ENCODE peak calls at places on chromosomes 4 and X, in five cellular contexts. One of them, this sample, is unnamed. For H3K4me1, the result is how much of the 10 kb centered on the place peaks cover.

GRCh38 chr4:1329408-1330371 is 17.3 kb upstream of the UVSSA start:
- DNase-seq in stomach: no peak
- DNase-seq in H1: no peak
- DNase-seq in ovary: no peak
- DNase-seq in gastrocnemius medialis: peak
- DNase-seq in this sample: no peak

GRCh38 chrX:71976753-71977152 is 66.1 kb downstream of the NHSL2 start:
- DNase-seq in ovary: no peak
- DNase-seq in H1: no peak
- DNase-seq in gastrocnemius medialis: peak
- DNase-seq in stomach: no peak
- DNase-seq in this sample: no peak

GRCh38 chr4:139311909-139312308 is 9.6 kb upstream of the NDUFC1 start:
- DNase-seq in gastrocnemius medialis: no peak
- DNase-seq in ovary: no peak
- DNase-seq in stomach: no peak
- DNase-seq in H1: no peak
- DNase-seq in this sample: no peak

GRCh38 chrX:12896935-12897334 is 9.5 kb upstream of the TLR8 start:
- DNase-seq in ovary: no peak
- DNase-seq in stomach: no peak
- DNase-seq in H1: no peak
- DNase-seq in gastrocnemius medialis: no peak
- DNase-seq in this sample: no peak

GRCh38 chr4:89836031-89836777 is 757 bp downstream of the SNCA start:
- DNase-seq in ovary: peak
- DNase-seq in H1: no peak
- DNase-seq in gastrocnemius medialis: no peak
- DNase-seq in stomach: no peak
- DNase-seq in this sample: no peak

GRCh38 chrX:138986866-138987265 is 275.3 kb upstream of the FGF13 start:
- DNase-seq in ovary: no peak
- DNase-seq in gastrocnemius medialis: no peak
- DNase-seq in stomach: no peak
- DNase-seq in H1: no peak
- DNase-seq in this sample: no peak

GRCh38 chr4:109432676-109433075 is 939 bp upstream of the SEC24B start:
- DNase-seq in ovary: no peak
- DNase-seq in H1: no peak
- DNase-seq in gastrocnemius medialis: no peak
- DNase-seq in stomach: no peak
- DNase-seq in this sample: no peak

GRCh38 chr4:80336582-80336981 is 1.1 kb downstream of the CFAP299 start:
- DNase-seq in ovary: no peak
- DNase-seq in H1: no peak
- DNase-seq in gastrocnemius medialis: no peak
- DNase-seq in stomach: no peak
- DNase-seq in this sample: no peak

GRCh38 chr4:54901202-54901601 is 224.2 kb downstream of the KDR start:
- DNase-seq in stomach: no peak
- DNase-seq in H1: no peak
- DNase-seq in ovary: no peak
- DNase-seq in gastrocnemius medialis: no peak
- DNase-seq in this sample: no peak

GRCh38 chr4:76830612-76831474 is 67.1 kb downstream of the SOWAHB start:
- DNase-seq in stomach: peak
- DNase-seq in gastrocnemius medialis: peak
- DNase-seq in H1: no peak
- DNase-seq in ovary: no peak
- DNase-seq in this sample: peak

GRCh38 chrX:46260502-46260901 is 284.7 kb downstream of the ZNF674 start:
- DNase-seq in ovary: no peak
- DNase-seq in gastrocnemius medialis: no peak
- DNase-seq in H1: peak
- DNase-seq in stomach: no peak
- DNase-seq in this sample: no peak

GRCh38 chrX:34880656-34881055 is 61.9 kb upstream of the FAM47B start:
- DNase-seq in H1: no peak
- DNase-seq in stomach: no peak
- DNase-seq in gastrocnemius medialis: no peak
- DNase-seq in ovary: no peak
- DNase-seq in this sample: no peak

GRCh38 chr4:126705271-126705670 is 927.5 kb upstream of the INTU start:
- DNase-seq in ovary: no peak
- DNase-seq in H1: no peak
- DNase-seq in gastrocnemius medialis: no peak
- DNase-seq in stomach: no peak
- DNase-seq in this sample: no peak

GRCh38 chr4:970046-970745 is 3.2 kb downstream of the DGKQ start:
- DNase-seq in ovary: no peak
- DNase-seq in H1: no peak
- DNase-seq in stomach: no peak
- DNase-seq in gastrocnemius medialis: no peak
- DNase-seq in this sample: no peak

GRCh38 chr4:1783970-1784369 is 9.1 kb upstream of the FGFR3 start:
- DNase-seq in gastrocnemius medialis: no peak
- DNase-seq in ovary: no peak
- DNase-seq in H1: no peak
- DNase-seq in stomach: no peak
- DNase-seq in this sample: peak

GRCh38 chr4:14375816-14376215 is 626.5 kb upstream of the CPEB2 start:
- DNase-seq in ovary: no peak
- DNase-seq in stomach: no peak
- DNase-seq in H1: no peak
- DNase-seq in gastrocnemius medialis: no peak
- DNase-seq in this sample: no peak

GRCh38 chr4:6918345-6918744 is 8.7 kb downstream of the TBC1D14 start:
- DNase-seq in H1: no peak
- DNase-seq in gastrocnemius medialis: no peak
- DNase-seq in ovary: no peak
- DNase-seq in stomach: no peak
- DNase-seq in this sample: no peak

GRCh38 chr4:42397635-42398447 is 553 bp downstream of the SHISA3 start:
- DNase-seq in ovary: no peak
- DNase-seq in gastrocnemius medialis: no peak
- DNase-seq in stomach: no peak
- DNase-seq in H1: no peak
- DNase-seq in this sample: no peak
- TF ChIP-seq POLR2A in ovary: no peak
- TF ChIP-seq POLR2A in gastrocnemius medialis: no peak
- TF ChIP-seq POLR2A in stomach: no peak
- TF ChIP-seq POLR2A in H1: no peak
- TF ChIP-seq POLR2A in this sample: no peak

GRCh38 chr4:107997001-107997788 is 7.5 kb downstream of the HADH start:
- DNase-seq in H1: no peak
- DNase-seq in ovary: no peak
- DNase-seq in gastrocnemius medialis: peak
- DNase-seq in stomach: no peak
- DNase-seq in this sample: peak
- H3K4me1 ChIP-seq in H1: under half
- H3K4me1 ChIP-seq in ovary: under half
- H3K4me1 ChIP-seq in gastrocnemius medialis: half or more
- H3K4me1 ChIP-seq in stomach: half or more
- H3K4me1 ChIP-seq in this sample: under half

GRCh38 chrX:111854778-111855490 is 21.0 kb upstream of the TRPC5OS start:
- DNase-seq in stomach: no peak
- DNase-seq in H1: no peak
- DNase-seq in ovary: no peak
- DNase-seq in gastrocnemius medialis: no peak
- DNase-seq in this sample: no peak
- H3K4me3 ChIP-seq in stomach: no peak
- H3K4me3 ChIP-seq in H1: no peak
- H3K4me3 ChIP-seq in ovary: no peak
- H3K4me3 ChIP-seq in gastrocnemius medialis: no peak
- H3K4me3 ChIP-seq in this sample: no peak

DNA sequence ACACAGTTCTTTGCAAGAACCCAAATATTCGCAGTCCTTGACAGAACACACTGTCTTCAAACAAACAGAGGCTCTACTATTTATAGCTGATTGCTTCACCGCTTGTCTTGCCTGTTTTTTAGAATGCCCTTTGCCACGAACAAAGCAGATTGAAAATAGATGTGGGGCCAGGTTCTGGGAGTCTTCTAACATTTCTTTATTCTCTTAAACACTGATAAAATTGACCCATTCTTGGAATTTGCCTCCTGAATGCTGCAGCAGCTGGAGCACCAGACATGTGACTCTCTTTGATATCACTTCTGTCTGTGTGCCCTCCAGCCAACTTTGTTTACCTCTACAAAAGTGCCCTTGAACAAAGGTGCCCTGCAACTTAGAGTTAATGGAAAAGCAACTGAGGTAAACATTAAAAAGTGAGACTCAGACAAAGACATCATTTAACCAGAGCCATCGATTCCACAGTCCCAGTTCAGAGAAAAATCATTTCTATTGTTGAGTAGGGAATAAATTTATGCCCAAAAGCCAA is 64.2 kb upstream of the SPP1 start:
- DNase-seq in ovary: no peak
- DNase-seq in H1: no peak
- DNase-seq in stomach: no peak
- DNase-seq in gastrocnemius medialis: no peak
- DNase-seq in this sample: no peak
- TF ChIP-seq POLR2A in ovary: no peak
- TF ChIP-seq POLR2A in H1: no peak
- TF ChIP-seq POLR2A in stomach: no peak
- TF ChIP-seq POLR2A in gastrocnemius medialis: no peak
- TF ChIP-seq POLR2A in this sample: no peak

GRCh38 chr4:184385705-184386141 is 88.6 kb downstream of the IRF2 start:
- DNase-seq in ovary: no peak
- DNase-seq in gastrocnemius medialis: peak
- DNase-seq in stomach: peak
- DNase-seq in H1: no peak
- DNase-seq in this sample: peak

GRCh38 chr4:184389978-184390518 is 84.3 kb downstream of the IRF2 start:
- DNase-seq in ovary: no peak
- DNase-seq in stomach: no peak
- DNase-seq in H1: no peak
- DNase-seq in gastrocnemius medialis: no peak
- DNase-seq in this sample: no peak

GRCh38 chr4:184386271-184386781 is 88.0 kb downstream of the IRF2 start:
- DNase-seq in gastrocnemius medialis: peak
- DNase-seq in H1: peak
- DNase-seq in stomach: peak
- DNase-seq in ovary: no peak
- DNase-seq in this sample: no peak

GRCh38 chr4:184387351-184387750 is 87.0 kb downstream of the IRF2 start:
- DNase-seq in stomach: no peak
- DNase-seq in ovary: no peak
- DNase-seq in gastrocnemius medialis: no peak
- DNase-seq in H1: no peak
- DNase-seq in this sample: no peak

GRCh38 chr4:184388106-184388505 is 86.2 kb downstream of the IRF2 start:
- DNase-seq in H1: no peak
- DNase-seq in stomach: no peak
- DNase-seq in gastrocnemius medialis: no peak
- DNase-seq in ovary: no peak
- DNase-seq in this sample: no peak
- H3K4me1 ChIP-seq in H1: under half
- H3K4me1 ChIP-seq in stomach: under half
- H3K4me1 ChIP-seq in gastrocnemius medialis: under half
- H3K4me1 ChIP-seq in ovary: under half
- H3K4me1 ChIP-seq in this sample: under half

GRCh38 chr4:165873298-165874071 is 448 bp downstream of the TLL1 start:
- DNase-seq in ovary: peak
- DNase-seq in gastrocnemius medialis: no peak
- DNase-seq in stomach: peak
- DNase-seq in H1: no peak
- DNase-seq in this sample: no peak

GRCh38 chr4:165872443-165873297 is at the start of gene TLL1:
- DNase-seq in stomach: no peak
- DNase-seq in gastrocnemius medialis: no peak
- DNase-seq in H1: no peak
- DNase-seq in ovary: no peak
- DNase-seq in this sample: no peak

GRCh38 chr4:165875446-165875845 is 2.4 kb downstream of the TLL1 start:
- DNase-seq in stomach: no peak
- DNase-seq in gastrocnemius medialis: no peak
- DNase-seq in H1: no peak
- DNase-seq in ovary: no peak
- DNase-seq in this sample: no peak

GRCh38 chr4:165874799-165875371 is 1.8 kb downstream of the TLL1 start:
- DNase-seq in H1: no peak
- DNase-seq in gastrocnemius medialis: no peak
- DNase-seq in stomach: no peak
- DNase-seq in ovary: no peak
- DNase-seq in this sample: peak

DNA sequence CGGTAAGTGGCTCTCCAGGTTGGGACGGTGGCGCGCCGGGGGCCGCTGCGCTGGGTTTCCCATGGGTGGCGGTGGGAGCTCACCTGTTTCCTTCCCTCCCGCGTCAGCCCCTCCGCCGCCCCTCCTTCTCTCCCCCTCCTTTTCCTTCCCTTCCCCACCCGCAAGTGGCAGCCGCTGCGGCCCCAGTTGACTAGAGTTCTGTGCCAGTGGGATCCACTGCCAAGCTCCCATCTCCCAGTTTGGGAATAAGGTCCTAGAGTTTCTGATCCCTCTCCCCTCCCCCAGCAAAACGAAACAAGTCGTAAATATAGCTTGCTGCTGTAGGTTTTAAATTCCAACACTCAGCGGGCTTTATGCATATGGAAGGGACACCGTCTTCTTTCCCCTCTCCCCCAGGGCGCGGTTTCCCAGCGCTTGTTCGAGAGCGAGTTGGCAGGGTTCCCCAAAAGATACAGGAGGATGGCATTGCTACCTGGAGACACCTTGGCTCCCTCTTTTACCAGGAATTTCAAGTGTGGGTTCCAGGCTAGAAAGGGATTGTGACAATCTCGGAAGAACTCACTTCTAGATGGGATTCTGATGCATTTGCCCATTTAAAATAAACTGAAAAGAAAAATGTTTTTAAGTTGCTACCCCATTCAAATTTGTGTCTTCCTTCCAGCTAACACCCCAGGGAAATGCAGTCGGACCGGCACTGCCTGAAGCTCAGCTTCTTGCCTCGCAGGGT is 1.2 kb downstream of the TLL1 start:
- DNase-seq in gastrocnemius medialis: no peak
- DNase-seq in stomach: no peak
- DNase-seq in ovary: no peak
- DNase-seq in H1: no peak
- DNase-seq in this sample: no peak
- H3K4me3 ChIP-seq in gastrocnemius medialis: peak
- H3K4me3 ChIP-seq in stomach: peak
- H3K4me3 ChIP-seq in ovary: peak
- H3K4me3 ChIP-seq in H1: peak
- H3K4me3 ChIP-seq in this sample: no peak

GRCh38 chrX:44872817-44873414 is at the start of gene KDM6A:
- DNase-seq in gastrocnemius medialis: peak
- DNase-seq in ovary: peak
- DNase-seq in H1: peak
- DNase-seq in stomach: peak
- DNase-seq in this sample: peak
- TF ChIP-seq POLR2A in gastrocnemius medialis: peak
- TF ChIP-seq POLR2A in ovary: peak
- TF ChIP-seq POLR2A in H1: peak
- TF ChIP-seq POLR2A in stomach: peak
- TF ChIP-seq POLR2A in this sample: peak

GRCh38 chr4:119730644-119730995 is 102.0 kb upstream of the PDE5A start:
- DNase-seq in ovary: no peak
- DNase-seq in gastrocnemius medialis: no peak
- DNase-seq in stomach: no peak
- DNase-seq in H1: no peak
- DNase-seq in this sample: no peak
- H3K4me1 ChIP-seq in ovary: under half
- H3K4me1 ChIP-seq in gastrocnemius medialis: under half
- H3K4me1 ChIP-seq in stomach: under half
- H3K4me1 ChIP-seq in H1: under half
- H3K4me1 ChIP-seq in this sample: under half